ENCODE peak calls at places on chromosomes 12 and 14, in nine cellular contexts. B is T47D; O is GM13977; D is activated CD4-positive, alpha-beta T cell treated with anti-CD3 and anti-CD28 coated beads, Interleukin-2, amount 50 U/mL, for 1 hour; E is progenitor cell of endocrine pancreas; X is left kidney; Z is anterior cingulate cortex; P is D341Med; V is substantia nigra. Y is an unnamed sample.

GRCh38 chr14:88346048-88346639 is 23.1 kb upstream of the KCNK10 start:
- DNase-seq in B (no peak), O (no peak), D (no peak), E (no peak), X (no peak), Z (no peak), P (no peak), V (no peak), Y (no peak)

GRCh38 chr12:107134558-107134957 is 41.2 kb upstream of the CRY1 start:
- DNase-seq in B (no peak), O (no peak), D (peak), E (no peak), X (peak), Z (no peak), P (peak), V (no peak), Y (no peak)

GRCh38 chr12:78802593-78802992 is 62.0 kb upstream of the SYT1 start:
- DNase-seq in B (no peak), O (no peak), D (no peak), E (no peak), X (no peak), Z (no peak), P (peak), V (no peak), Y (no peak)

GRCh38 chr14:103348154-103348553 is 14.1 kb downstream of the EIF5 start:
- DNase-seq in B (no peak), O (no peak), D (no peak), E (no peak), X (no peak), Z (no peak), P (no peak), V (no peak), Y (no peak)

GRCh38 chr14:68148763-68149162 is 329.2 kb downstream of the RAD51B start:
- DNase-seq in B (no peak), O (no peak), D (no peak), E (no peak), X (no peak), Z (no peak), P (no peak), V (no peak), Y (no peak)

GRCh38 chr12:11559941-11560340 is 89.5 kb upstream of the ETV6 start:
- DNase-seq in B (no peak), O (no peak), D (no peak), E (no peak), X (no peak), Z (no peak), P (no peak), V (no peak), Y (no peak)

GRCh38 chr14:80447396-80447795 is 236.1 kb upstream of the DIO2 start:
- DNase-seq in B (no peak), O (no peak), D (no peak), E (no peak), X (no peak), Z (no peak), P (no peak), V (no peak), Y (no peak)

GRCh38 chr12:122336015-122336946 is 70.0 kb upstream of the VPS33A start:
- DNase-seq in B (peak), O (peak), D (peak), E (no peak), X (no peak), Z (no peak), P (peak), V (no peak), Y (no peak)

GRCh38 chr12:76874491-76875190 is 4.2 kb downstream of the CSRP2 start:
- DNase-seq in B (no peak), O (no peak), D (no peak), E (no peak), X (no peak), Z (no peak), P (no peak), V (no peak), Y (no peak)

GRCh38 chr14:101845896-101846295 is 84.4 kb downstream of the PPP2R5C start:
- DNase-seq in B (no peak), O (no peak), D (no peak), E (no peak), X (peak), Z (no peak), P (no peak), V (no peak), Y (peak)

GRCh38 chr12:112162261-112162790 is 37.0 kb downstream of the TRAFD1 start:
- DNase-seq in B (no peak), O (no peak), D (no peak), E (no peak), X (no peak), Z (no peak), P (peak), V (no peak), Y (no peak)

GRCh38 chr12:7907009-7907408 is 29.0 kb downstream of the SLC2A3 start:
- DNase-seq in B (no peak), O (no peak), D (no peak), E (peak), X (peak), Z (no peak), P (peak), V (no peak), Y (no peak)

GRCh38 chr12:50764861-50765324 is 992 bp downstream of the ATF1 start:
- DNase-seq in B (peak), O (peak), D (peak), E (peak), X (no peak), Z (no peak), P (no peak), V (no peak), Y (peak)

Y was measured in hippocampal formation.